ENCODE peak calls at places on chromosomes 4 and X, in six cellular contexts. H is HCT116, K is lower leg skin, R is A549, M is suprapubic skin, O is IMR-90. N is an unnamed sample.
A peak's percentile ranks its signal among the peaks of the same experiment; 100 is the strongest.

GRCh38 chr4:140856692-140857091 is 100.5 kb upstream of the TBC1D9 start:
- DNase-seq in H (peak; percentile 86), K (no peak), R (no peak), M (no peak), O (peak; percentile 22), N (peak; percentile 26)

GRCh38 chr4:15653864-15654391 is 1.2 kb downstream of the FBXL5 start:
- DNase-seq in H (no peak), K (no peak), R (no peak), M (no peak), O (peak; percentile 65), N (no peak)

GRCh38 chr4:8911311-8912088 is 39.9 kb upstream of the HMX1 start:
- DNase-seq in H (no peak), K (peak; percentile 83), R (no peak), M (peak; percentile 45), O (no peak), N (no peak)

GRCh38 chrX:97616883-97617510 is 733.3 kb downstream of the RPA4 start:
- DNase-seq in H (peak; percentile 57), K (no peak), R (peak; percentile 6), M (no peak), O (peak; percentile 74), N (peak; percentile 24)

GRCh38 chrX:130981836-130982235 is 76.3 kb upstream of the ARHGAP36 start:
- DNase-seq in H (no peak), K (no peak), R (no peak), M (no peak), O (no peak), N (no peak)

GRCh38 chrX:38694394-38694793 is 106.9 kb upstream of the MID1IP1 start:
- DNase-seq in H (no peak), K (no peak), R (no peak), M (no peak), O (no peak), N (no peak)

GRCh38 chrX:56726609-56727008 is 2.4 kb upstream of the NBDY start:
- DNase-seq in H (no peak), K (no peak), R (peak; percentile 24), M (no peak), O (peak; percentile 61), N (no peak)

GRCh38 chrX:134013092-134013497 is 27.7 kb upstream of the GPC3 start:
- DNase-seq in H (no peak), K (no peak), R (no peak), M (no peak), O (no peak), N (no peak)

GRCh38 chr4:87499415-87500106 is 29.6 kb downstream of the SPARCL1 start:
- DNase-seq in H (no peak), K (no peak), R (no peak), M (no peak), O (no peak), N (no peak)

GRCh38 chrX:10725071-10725470 is 104.7 kb upstream of the MID1 start:
- DNase-seq in H (no peak), K (no peak), R (peak; percentile 26), M (no peak), O (peak; percentile 4), N (no peak)

GRCh38 chrX:341541-342101 is 23.0 kb upstream of the GTPBP6 start:
- DNase-seq in H (no peak), K (peak; percentile 80), R (no peak), M (peak; percentile 44), O (no peak), N (no peak)

GRCh38 chr4:37138789-37139188 is 105.8 kb upstream of the NWD2 start:
- DNase-seq in H (no peak), K (no peak), R (no peak), M (no peak), O (no peak), N (no peak)

GRCh38 chrX:149494844-149495565 is 10.1 kb downstream of the IDS start:
- DNase-seq in H (no peak), K (peak; percentile 39), R (peak; percentile 13), M (no peak), O (no peak), N (no peak)

GRCh38 chrX:104330966-104331365 is 76.2 kb upstream of the ESX1 start:
- DNase-seq in H (no peak), K (no peak), R (no peak), M (no peak), O (peak; percentile 65), N (no peak)

GRCh38 chr4:187380181-187380581 is 615.4 kb upstream of the ZFP42 start:
- DNase-seq in H (peak; percentile 67), K (no peak), R (no peak), M (no peak), O (peak; percentile 15), N (no peak)

GRCh38 chr4:101288365-101289145 is 58.8 kb downstream of the PPP3CA start:
- DNase-seq in H (no peak), K (no peak), R (no peak), M (no peak), O (peak; percentile 32), N (no peak)

GRCh38 chrX:142251665-142252064 is 46.6 kb upstream of the MAGEC2 start:
- DNase-seq in H (no peak), K (no peak), R (no peak), M (no peak), O (no peak), N (no peak)

GRCh38 chrX:107825698-107826285 is at the start of gene MID2:
- DNase-seq in H (peak; percentile 29), K (peak; percentile 94), R (peak; percentile 46), M (peak; percentile 79), O (no peak), N (peak; percentile 47)

GRCh38 chr4:16779028-16779675 is 119.3 kb downstream of the LDB2 start:
- DNase-seq in H (no peak), K (no peak), R (no peak), M (no peak), O (peak; percentile 55), N (no peak)

GRCh38 chrX:24494544-24495113 is 29.5 kb downstream of the PDK3 start:
- DNase-seq in H (no peak), K (no peak), R (peak; percentile 41), M (no peak), O (peak; percentile 80), N (no peak)

GRCh38 chrX:13470680-13470967 is 98.8 kb upstream of the EGFL6 start:
- DNase-seq in H (no peak), K (no peak), R (no peak), M (no peak), O (no peak), N (no peak)

GRCh38 chrX:262391-262909 is 18.7 kb upstream of the PLCXD1 start:
- DNase-seq in H (no peak), K (peak; percentile 80), R (peak; percentile 61), M (no peak), O (no peak), N (no peak)

GRCh38 chr4:137703225-137703624 is 170.9 kb upstream of the PCDH18 start:
- DNase-seq in H (no peak), K (no peak), R (no peak), M (no peak), O (no peak), N (no peak)

DNA sequence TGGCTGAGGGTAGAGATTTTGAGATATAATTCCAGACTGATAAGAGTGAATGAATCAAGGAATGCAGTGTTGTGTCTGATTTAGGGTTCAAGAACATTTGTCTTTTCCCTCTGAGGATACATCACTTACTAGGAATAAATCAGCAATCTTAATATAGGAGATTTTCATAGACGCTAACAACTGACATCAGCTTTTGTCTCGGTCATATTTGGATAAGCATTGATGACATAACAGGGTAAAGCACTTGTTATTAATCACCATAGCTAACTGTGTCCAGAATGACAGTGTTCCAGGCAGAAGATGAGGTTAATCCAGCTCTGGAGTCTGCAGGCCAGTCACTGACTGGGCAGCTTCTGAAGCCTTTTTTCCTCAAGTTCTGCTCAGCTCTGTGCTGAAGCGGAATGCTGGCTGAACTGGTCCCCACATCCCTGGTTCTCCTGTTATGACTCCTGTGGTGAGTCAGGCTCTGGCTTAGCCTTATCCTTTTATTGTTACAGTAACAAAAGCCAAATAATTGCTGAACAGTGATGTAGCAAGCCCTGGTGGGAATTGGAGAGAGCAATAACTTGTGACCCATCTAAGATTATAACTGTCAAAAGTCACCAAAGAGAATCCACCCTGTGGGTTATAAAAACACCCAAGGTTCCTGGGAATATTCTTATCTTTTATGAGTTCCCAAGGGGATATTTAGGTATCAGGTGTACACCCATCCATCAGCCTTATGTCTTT is 41.8 kb downstream of the FNIP2 start:
- DNase-seq in H (peak; percentile 8), K (peak; percentile 92), R (no peak), M (peak; percentile 83), O (peak; percentile 98), N (peak; percentile 26)
- TF ChIP-seq POLR2A in H (no peak), K (no peak), R (no peak), M (no peak), O (peak; percentile 77), N (no peak)

GRCh38 chr4:6674500-6675149 is 19.1 kb upstream of the S100P start:
- DNase-seq in H (peak; percentile 63), K (no peak), R (no peak), M (no peak), O (peak; percentile 41), N (no peak)

GRCh38 chr4:6672131-6672530 is 21.5 kb upstream of the S100P start:
- DNase-seq in H (no peak), K (no peak), R (no peak), M (peak; percentile 51), O (no peak), N (no peak)

GRCh38 chr4:6676722-6677558 is 16.7 kb upstream of the S100P start:
- DNase-seq in H (no peak), K (no peak), R (no peak), M (no peak), O (no peak), N (no peak)

GRCh38 chr4:6671648-6672047 is 22.0 kb upstream of the S100P start:
- DNase-seq in H (no peak), K (no peak), R (no peak), M (no peak), O (no peak), N (no peak)

GRCh38 chr4:6673660-6674499 is 19.8 kb upstream of the S100P start:
- DNase-seq in H (peak; percentile 94), K (peak; percentile 98), R (peak; percentile 89), M (peak; percentile 97), O (peak; percentile 96), N (peak; percentile 87)
- TF ChIP-seq POLR2A in H (no peak), K (no peak), R (peak; percentile 62), M (peak; percentile 4), O (no peak), N (peak; percentile 81)

GRCh38 chr4:112646632-112647537 is 9.9 kb downstream of the LARP7 start:
- DNase-seq in H (no peak), K (no peak), R (no peak), M (no peak), O (no peak), N (no peak)

GRCh38 chr4:112649055-112649408 is 12.1 kb downstream of the LARP7 start:
- DNase-seq in H (no peak), K (no peak), R (no peak), M (no peak), O (no peak), N (no peak)

GRCh38 chr4:112648263-112649054 is 11.5 kb downstream of the LARP7 start:
- DNase-seq in H (no peak), K (no peak), R (no peak), M (no peak), O (peak; percentile 33), N (no peak)

GRCh38 chr4:112645541-112646329 is 8.8 kb downstream of the LARP7 start:
- DNase-seq in H (no peak), K (no peak), R (no peak), M (no peak), O (no peak), N (no peak)

GRCh38 chr4:112647785-112648184 is 10.8 kb downstream of the LARP7 start:
- DNase-seq in H (no peak), K (no peak), R (no peak), M (no peak), O (no peak), N (no peak)
- TF ChIP-seq POLR2A in H (no peak), K (no peak), R (no peak), M (no peak), O (no peak), N (no peak)

GRCh38 chrX:53926030-53926429 is 118.2 kb downstream of the PHF8 start:
- DNase-seq in H (no peak), K (no peak), R (no peak), M (no peak), O (no peak), N (no peak)
- TF ChIP-seq POLR2A in H (no peak), K (no peak), R (no peak), M (no peak), O (no peak), N (no peak)